ENCODE peak calls at places on chromosome X, in nine cellular contexts. S is tibial nerve; U is foreskin fibroblast; F is tibial artery; T is suprapubic skin; O is ELR; X is breast epithelium; K is adrenal gland; Z is activated T-helper 9 cell treated with anti-CD3 and anti-CD28 coated beads, Interleukin-2, amount 50 U/mL, for 16 hours. E is an unnamed sample.

GRCh38 chrX:144801786-144802185 is 445.5 kb upstream of the SPANXN1 start:
- DNase-seq in S (no peak), U (no peak), F (no peak), T (no peak), O (peak; percentile 55), X (no peak), K (no peak), Z (no peak), E (no peak)

GRCh38 chrX:2406891-2407518 is 93.8 kb downstream of the DHRSX start:
- DNase-seq in S (no peak), U (no peak), F (no peak), T (no peak), O (no peak), X (no peak), K (no peak), Z (no peak), E (no peak)

GRCh38 chrX:9644335-9644734 is 121.3 kb downstream of the GPR143 start:
- DNase-seq in S (no peak), U (no peak), F (no peak), T (no peak), O (no peak), X (no peak), K (no peak), Z (no peak), E (no peak)

GRCh38 chrX:77264490-77264889 is 182.7 kb upstream of the FGF16 start:
- DNase-seq in S (no peak), U (no peak), F (no peak), T (no peak), O (no peak), X (no peak), K (no peak), Z (no peak), E (no peak)

GRCh38 chrX:71910526-71911022 is at the start of gene NHSL2:
- DNase-seq in S (no peak), U (no peak), F (peak; percentile 64), T (no peak), O (peak; percentile 26), X (no peak), K (no peak), Z (peak; percentile 2), E (no peak)

GRCh38 chrX:2735270-2735669 is 16.6 kb upstream of the XG start:
- DNase-seq in S (no peak), U (no peak), F (no peak), T (no peak), O (no peak), X (no peak), K (no peak), Z (no peak), E (no peak)

GRCh38 chrX:443676-444210 is 57.0 kb upstream of the PPP2R3B start:
- DNase-seq in S (no peak), U (no peak), F (no peak), T (no peak), O (no peak), X (no peak), K (no peak), Z (no peak), E (no peak)

GRCh38 chrX:107861056-107861455 is 35.4 kb downstream of the MID2 start:
- DNase-seq in S (no peak), U (no peak), F (no peak), T (no peak), O (peak; percentile 11), X (no peak), K (no peak), Z (no peak), E (no peak)

GRCh38 chrX:43750248-43750676 is 94.2 kb downstream of the MAOA start:
- DNase-seq in S (peak; percentile 35), U (peak; percentile 79), F (peak; percentile 67), T (peak; percentile 60), O (peak; percentile 46), X (peak; percentile 28), K (peak; percentile 55), Z (peak; percentile 15), E (peak; percentile 61)

GRCh38 chrX:77446029-77446585 is 1.1 kb upstream of the FGF16 start:
- DNase-seq in S (no peak), U (no peak), F (no peak), T (peak; percentile 63), O (peak; percentile 15), X (no peak), K (no peak), Z (no peak), E (peak; percentile 10)

GRCh38 chrX:117835034-117835433 is 281.6 kb downstream of the KLHL13 start:
- DNase-seq in S (no peak), U (no peak), F (no peak), T (no peak), O (no peak), X (no peak), K (no peak), Z (no peak), E (no peak)

GRCh38 chrX:39893417-39894338 is 204.1 kb downstream of the BCOR start:
- DNase-seq in S (no peak), U (no peak), F (no peak), T (no peak), O (no peak), X (no peak), K (no peak), Z (no peak), E (no peak)

GRCh38 chrX:151700581-151700980 is 5.3 kb downstream of the PRRG3 start:
- DNase-seq in S (no peak), U (no peak), F (no peak), T (no peak), O (no peak), X (no peak), K (no peak), Z (no peak), E (no peak)

GRCh38 chrX:65407157-65407626 is 127.4 kb downstream of the LAS1L start:
- DNase-seq in S (no peak), U (no peak), F (no peak), T (no peak), O (no peak), X (no peak), K (no peak), Z (no peak), E (no peak)

GRCh38 chrX:101507372-101507771 is 22.1 kb downstream of the ARMCX4 start:
- DNase-seq in S (no peak), U (no peak), F (no peak), T (no peak), O (no peak), X (no peak), K (no peak), Z (no peak), E (no peak)

GRCh38 chrX:41695464-41695863 is 6.7 kb downstream of the GPR34 start:
- DNase-seq in S (no peak), U (no peak), F (no peak), T (no peak), O (peak; percentile 2), X (no peak), K (no peak), Z (peak; percentile 2), E (no peak)

GRCh38 chrX:53211391-53211978 is 13.5 kb downstream of the KDM5C start:
- DNase-seq in S (no peak), U (no peak), F (no peak), T (no peak), O (peak; percentile 90), X (no peak), K (no peak), Z (no peak), E (no peak)

GRCh38 chrX:65093658-65094057 is 117.4 kb upstream of the ZC4H2 start:
- DNase-seq in S (no peak), U (no peak), F (no peak), T (no peak), O (no peak), X (no peak), K (no peak), Z (no peak), E (no peak)

GRCh38 chrX:109862386-109862910 is 129.4 kb upstream of the ACSL4 start:
- DNase-seq in S (no peak), U (no peak), F (no peak), T (no peak), O (no peak), X (no peak), K (peak; percentile 10), Z (no peak), E (no peak)

E was measured in transverse colon.